ENCODE peak calls at places on chromosomes 12 and 14, in nine cellular contexts. L, B, E, T, Y, M, R, D and O are unnamed samples.

GRCh38 chr12:12693111-12693671 is 2.8 kb downstream of the GPR19 start:
- DNase-seq in L (no peak), B (no peak), E (no peak), T (no peak), Y (no peak), M (no peak), R (no peak), D (no peak), O (no peak)

GRCh38 chr14:34700622-34701130 is 13.7 kb downstream of the CFL2 start:
- DNase-seq in L (no peak), B (no peak), E (peak; percentile 34), T (no peak), Y (no peak), M (no peak), R (no peak), D (no peak), O (no peak)

GRCh38 chr12:50825372-50825838 is 17.3 kb upstream of the TMPRSS12 start:
- DNase-seq in L (no peak), B (peak; percentile 68), E (peak; percentile 86), T (peak; percentile 49), Y (no peak), M (peak; percentile 24), R (no peak), D (no peak), O (no peak)

GRCh38 chr14:100296106-100296651 is 10.1 kb downstream of the SLC25A29 start:
- DNase-seq in L (no peak), B (no peak), E (no peak), T (no peak), Y (no peak), M (no peak), R (peak; percentile 66), D (peak; percentile 49), O (no peak)

GRCh38 chr14:59582845-59583509 is 6.4 kb upstream of the CCDC175 start:
- DNase-seq in L (no peak), B (no peak), E (no peak), T (no peak), Y (no peak), M (no peak), R (no peak), D (no peak), O (no peak)

GRCh38 chr12:77746108-77746507 is 84.6 kb upstream of the NAV3 start:
- DNase-seq in L (no peak), B (peak; percentile 59), E (no peak), T (no peak), Y (no peak), M (no peak), R (no peak), D (no peak), O (no peak)

GRCh38 chr12:113328368-113328889 is 6.5 kb downstream of the SLC8B1 start:
- DNase-seq in L (no peak), B (no peak), E (no peak), T (no peak), Y (no peak), M (no peak), R (no peak), D (no peak), O (no peak)

GRCh38 chr12:96197503-96198272 is 3.5 kb downstream of the ELK3 start:
- DNase-seq in L (no peak), B (peak; percentile 97), E (peak; percentile 96), T (no peak), Y (no peak), M (no peak), R (no peak), D (no peak), O (no peak)

GRCh38 chr12:131892711-131893604 is 1.5 kb upstream of the ULK1 start:
- DNase-seq in L (no peak), B (no peak), E (no peak), T (no peak), Y (no peak), M (no peak), R (no peak), D (peak; percentile 64), O (no peak)

GRCh38 chr12:20527396-20528154 is 159.2 kb downstream of the PDE3A start:
- DNase-seq in L (no peak), B (peak; percentile 80), E (no peak), T (no peak), Y (no peak), M (no peak), R (no peak), D (no peak), O (no peak)

GRCh38 chr12:70319632-70320031 is 46.5 kb upstream of the KCNMB4 start:
- DNase-seq in L (no peak), B (no peak), E (no peak), T (no peak), Y (no peak), M (no peak), R (no peak), D (no peak), O (no peak)

GRCh38 chr12:83256581-83256980 is 569.9 kb downstream of the TMTC2 start:
- DNase-seq in L (no peak), B (no peak), E (no peak), T (no peak), Y (no peak), M (no peak), R (no peak), D (no peak), O (no peak)

GRCh38 chr12:11863478-11863906 is 207.2 kb upstream of the BCL2L14 start:
- DNase-seq in L (peak; percentile 33), B (peak; percentile 58), E (peak; percentile 78), T (no peak), Y (peak; percentile 33), M (no peak), R (peak; percentile 91), D (no peak), O (no peak)

GRCh38 chr12:108839011-108839889 is 18.1 kb downstream of the SSH1 start:
- DNase-seq in L (peak; percentile 51), B (peak; percentile 83), E (peak; percentile 84), T (no peak), Y (peak; percentile 72), M (no peak), R (peak; percentile 83), D (peak; percentile 86), O (no peak)

GRCh38 chr12:108843187-108843586 is 14.2 kb downstream of the SSH1 start:
- DNase-seq in L (no peak), B (no peak), E (no peak), T (no peak), Y (no peak), M (no peak), R (no peak), D (no peak), O (no peak)

GRCh38 chr12:108840605-108841328 is 16.6 kb downstream of the SSH1 start:
- DNase-seq in L (no peak), B (peak; percentile 74), E (no peak), T (no peak), Y (no peak), M (no peak), R (no peak), D (no peak), O (no peak)

GRCh38 chr12:108839890-108840230 is 17.5 kb downstream of the SSH1 start:
- DNase-seq in L (peak; percentile 26), B (peak; percentile 48), E (no peak), T (no peak), Y (no peak), M (no peak), R (no peak), D (no peak), O (no peak)

DNA sequence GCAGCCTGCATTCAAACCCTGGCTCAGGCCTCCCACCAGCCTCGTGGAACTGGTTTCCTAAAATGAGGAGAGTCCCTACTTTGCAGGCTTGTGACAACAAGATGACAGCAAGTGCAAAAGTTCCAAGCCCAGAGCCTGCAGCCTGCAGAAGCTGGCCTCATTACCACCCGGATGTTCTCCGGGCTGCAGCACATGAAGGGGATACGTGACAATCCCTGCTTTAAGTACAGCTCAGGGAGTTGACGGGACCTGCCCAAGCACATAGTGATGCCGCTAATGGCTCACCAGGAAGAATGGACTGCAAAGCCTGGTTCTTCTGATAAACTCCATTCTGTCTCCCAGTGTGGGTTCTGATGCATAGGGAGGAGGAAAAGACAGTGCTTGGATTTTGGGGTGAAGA is 15.0 kb downstream of the SSH1 start:
- DNase-seq in L (no peak), B (no peak), E (no peak), T (no peak), Y (no peak), M (no peak), R (no peak), D (no peak), O (no peak)
- H3K36me3 ChIP-seq in L (peaks cover 14% of the 10 kb centered on the region), B (peaks cover 22% of the 10 kb centered on the region), E (peaks cover 41% of the 10 kb centered on the region), T (no peaks in the 10 kb centered on the region), Y (peaks cover 32% of the 10 kb centered on the region), M (peaks cover 15% of the 10 kb centered on the region), R (no peaks in the 10 kb centered on the region), D (peaks cover 4% of the 10 kb centered on the region), O (peaks cover 17% of the 10 kb centered on the region)

DNA sequence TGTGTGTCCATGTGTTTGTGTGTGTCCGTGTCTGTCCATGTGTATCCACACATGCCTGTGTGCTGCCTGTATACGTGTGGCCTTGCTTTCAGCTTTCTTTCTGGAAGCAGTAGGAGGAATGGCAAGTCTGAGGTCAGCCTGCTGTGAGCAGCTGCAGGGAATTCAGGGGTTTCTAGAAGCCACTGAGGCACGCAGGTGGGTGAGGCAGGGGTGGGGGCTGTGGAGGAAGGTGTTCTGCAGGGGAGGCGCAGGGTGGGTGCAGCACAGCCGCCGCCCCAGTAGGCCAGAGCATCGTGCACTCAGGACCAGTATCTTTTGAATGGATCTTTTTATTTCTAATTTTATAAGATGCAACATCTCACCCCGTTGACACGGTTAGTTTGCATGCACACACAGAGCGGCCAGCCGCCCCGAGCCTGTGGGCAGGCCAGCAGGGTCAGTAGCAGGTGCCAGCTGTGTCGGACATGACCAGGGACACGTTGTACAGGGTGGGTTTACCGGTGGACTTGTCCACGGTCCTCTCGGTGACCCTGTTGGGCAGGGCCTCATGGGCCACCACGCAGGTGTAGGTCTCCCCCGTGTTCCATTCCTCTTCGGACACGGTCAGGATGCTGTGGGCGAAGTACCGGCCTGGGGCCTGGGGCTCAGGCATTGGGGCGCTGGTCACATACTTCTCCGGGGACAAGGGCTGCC is 327.7 kb downstream of the TMEM121 start:
- DNase-seq in L (peak; percentile 5), B (no peak), E (no peak), T (no peak), Y (no peak), M (no peak), R (peak; percentile 55), D (no peak), O (no peak)
- H3K9me3 ChIP-seq in L (no peaks in the 10 kb centered on the region), B (no peaks in the 10 kb centered on the region), E (no peaks in the 10 kb centered on the region), T (no peaks in the 10 kb centered on the region), Y (no peaks in the 10 kb centered on the region), M (peaks cover 81% of the 10 kb centered on the region), R (no peaks in the 10 kb centered on the region), D (no peaks in the 10 kb centered on the region), O (no peaks in the 10 kb centered on the region)

DNA sequence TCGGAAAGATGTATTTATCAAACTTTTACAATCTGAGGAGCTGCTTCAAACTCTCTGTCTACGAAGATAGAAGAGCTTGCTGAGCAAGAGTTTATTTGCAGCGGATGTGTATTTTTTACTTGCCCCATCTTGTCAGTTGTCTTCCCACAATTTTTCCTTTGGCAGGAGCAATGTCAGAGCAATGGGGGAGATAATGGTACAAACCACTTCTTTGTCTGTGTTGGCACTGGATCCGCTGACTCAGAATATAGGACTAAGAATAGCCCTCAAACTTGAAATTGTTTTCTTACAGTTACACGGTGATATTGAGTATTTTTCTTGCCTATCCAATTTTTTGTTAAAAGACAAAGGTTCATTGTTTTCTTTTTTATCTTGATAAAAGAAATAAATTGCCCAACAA is 27.6 kb downstream of the HELB start:
- DNase-seq in L (no peak), B (peak; percentile 78), E (peak; percentile 22), T (no peak), Y (no peak), M (no peak), R (no peak), D (no peak), O (no peak)
- H3K36me3 ChIP-seq in L (peaks cover 13% of the 10 kb centered on the region), B (no peaks in the 10 kb centered on the region), E (no peaks in the 10 kb centered on the region), T (peaks cover 23% of the 10 kb centered on the region), Y (peaks cover 14% of the 10 kb centered on the region), M (no peaks in the 10 kb centered on the region), R (no peaks in the 10 kb centered on the region), D (peaks cover 14% of the 10 kb centered on the region), O (no peaks in the 10 kb centered on the region)

GRCh38 chr14:93343266-93343665 is 3.7 kb upstream of the COX8C start:
- DNase-seq in L (no peak), B (no peak), E (no peak), T (no peak), Y (no peak), M (no peak), R (no peak), D (no peak), O (no peak)
- H3K9me3 ChIP-seq in L (no peaks in the 10 kb centered on the region), B (no peaks in the 10 kb centered on the region), E (no peaks in the 10 kb centered on the region), T (no peaks in the 10 kb centered on the region), Y (no peaks in the 10 kb centered on the region), M (peaks cover 11% of the 10 kb centered on the region), R (no peaks in the 10 kb centered on the region), D (no peaks in the 10 kb centered on the region), O (peaks cover 17% of the 10 kb centered on the region)